ENCODE peak calls at places on chromosomes 11 and 22, in eight cellular contexts. W is KG1; U is activated CD4-positive, CD25-positive, alpha-beta regulatory T cell treated with anti-CD3 and anti-CD28 coated beads, Interleukin-2, amount 50 U/mL, for 72 hours; P is frontal cortex; Y is CD8-positive, alpha-beta T cell; H is lung microvascular endothelial cell; C is K562; M is fibroblast of mammary gland. I is an unnamed sample.

GRCh38 chr11:122653911-122654310 is 1.6 kb upstream of the UBASH3B start:
- DNase-seq in H (peak), W (no peak), Y (no peak), C (no peak), M (peak), P (no peak), U (no peak), I (no peak)

GRCh38 chr11:128839081-128839480 is 28.0 kb downstream of the KCNJ1 start:
- DNase-seq in C (no peak), U (no peak), H (no peak), Y (no peak), M (no peak), W (no peak), P (no peak), I (no peak)

GRCh38 chr22:17217179-17217578 is 2.1 kb downstream of the ADA2 start:
- DNase-seq in U (no peak), C (no peak), Y (no peak), W (no peak), P (no peak), H (no peak), M (no peak), I (no peak)

GRCh38 chr11:76284161-76284560 is 77.9 kb upstream of the WNT11 start:
- DNase-seq in C (no peak), U (no peak), M (no peak), H (no peak), P (no peak), Y (no peak), W (no peak), I (no peak)

GRCh38 chr11:121244861-121245260 is 47.7 kb upstream of the SC5D start:
- DNase-seq in W (no peak), H (no peak), C (no peak), M (no peak), U (no peak), P (no peak), Y (no peak), I (no peak)

GRCh38 chr11:67563354-67564114 is 20.1 kb upstream of the GSTP1 start:
- DNase-seq in W (no peak), M (peak), Y (no peak), P (no peak), U (no peak), H (peak), C (peak), I (no peak)

GRCh38 chr11:118438314-118438931 is 2.1 kb downstream of the KMT2A start:
- DNase-seq in Y (peak), W (peak), M (peak), C (peak), U (peak), P (peak), H (peak), I (peak)

GRCh38 chr11:2693271-2693833 is 6.4 kb downstream of the KCNQ1OT1 start:
- DNase-seq in C (no peak), U (no peak), Y (no peak), M (no peak), W (no peak), H (no peak), P (no peak), I (no peak)

GRCh38 chr11:94758671-94759070 is 9.5 kb upstream of the AMOTL1 start:
- DNase-seq in U (no peak), P (no peak), C (no peak), M (no peak), W (no peak), H (no peak), Y (no peak), I (no peak)

GRCh38 chr11:134345237-134345550 is 13.4 kb downstream of the GLB1L2 start:
- DNase-seq in P (no peak), H (no peak), W (no peak), M (no peak), C (no peak), U (no peak), Y (no peak), I (no peak)